ENCODE peak calls at places on chromosomes 16 and 17, in nine cellular contexts. L is DMS153; M is omental fat pad; R is fibroblast of the conjunctiva; V is left ventricle myocardium inferior; I is dorsolateral prefrontal cortex; B is heart left ventricle; T is lower lobe of right lung; N is stimulated activated CD8-positive, alpha-beta memory T cell treated with anti-CD3 and anti-CD28 coated beads, Interleukin-15, amount 100 ng/mL, for 48 hours. J is an unnamed sample.

GRCh38 chr17:6374271-6374691 is 60.6 kb downstream of the AIPL1 start:
- DNase-seq in L (peak; percentile 11), M (no peak), R (no peak), V (no peak), I (no peak), B (no peak), T (no peak), N (no peak), J (no peak)

GRCh38 chr17:82012482-82013295 is 10.0 kb downstream of the CENPX start:
- DNase-seq in L (peak; percentile 22), M (no peak), R (no peak), V (no peak), I (no peak), B (peak; percentile 68), T (peak; percentile 83), N (no peak), J (no peak)

GRCh38 chr16:57165923-57166322 is 19.9 kb downstream of the PSME3IP1 start:
- DNase-seq in L (peak; percentile 24), M (no peak), R (peak; percentile 71), V (no peak), I (no peak), B (no peak), T (no peak), N (no peak), J (no peak)

GRCh38 chr17:77995146-77995852 is 36.8 kb downstream of the TNRC6C start:
- DNase-seq in L (no peak), M (no peak), R (no peak), V (peak; percentile 72), I (no peak), B (peak; percentile 80), T (no peak), N (no peak), J (no peak)

GRCh38 chr16:8928467-8928957 is 35.2 kb downstream of the USP7 start:
- DNase-seq in L (no peak), M (no peak), R (peak; percentile 9), V (no peak), I (no peak), B (no peak), T (no peak), N (peak; percentile 52), J (no peak)

GRCh38 chr17:34586346-34586846 is 7.0 kb downstream of the TMEM132E start:
- DNase-seq in L (no peak), M (no peak), R (no peak), V (no peak), I (no peak), B (no peak), T (no peak), N (no peak), J (no peak)

GRCh38 chr17:57264776-57265175 is 8.5 kb downstream of the MSI2 start:
- DNase-seq in L (no peak), M (no peak), R (no peak), V (no peak), I (no peak), B (no peak), T (no peak), N (no peak), J (no peak)

GRCh38 chr17:49316889-49317288 is 45.2 kb downstream of the ZNF652 start:
- DNase-seq in L (no peak), M (no peak), R (no peak), V (no peak), I (no peak), B (no peak), T (no peak), N (no peak), J (no peak)

GRCh38 chr16:53100131-53100748 is 45.4 kb downstream of the CHD9 start:
- DNase-seq in L (no peak), M (no peak), R (no peak), V (no peak), I (no peak), B (no peak), T (no peak), N (no peak), J (no peak)

GRCh38 chr16:24845726-24846547 is at the start of gene SLC5A11:
- DNase-seq in L (no peak), M (no peak), R (no peak), V (no peak), I (peak; percentile 59), B (no peak), T (no peak), N (no peak), J (no peak)

GRCh38 chr17:43845772-43846171 is 1.2 kb upstream of the CD300LG start:
- DNase-seq in L (no peak), M (no peak), R (no peak), V (no peak), I (no peak), B (no peak), T (no peak), N (no peak), J (no peak)

GRCh38 chr17:42617956-42618431 is 8.5 kb downstream of the TUBG1 start:
- DNase-seq in L (no peak), M (no peak), R (no peak), V (no peak), I (no peak), B (no peak), T (no peak), N (no peak), J (no peak)

GRCh38 chr16:56603589-56603988 is 4.8 kb upstream of the MT2A start:
- DNase-seq in L (peak; percentile 32), M (no peak), R (no peak), V (peak; percentile 44), I (peak; percentile 58), B (peak; percentile 71), T (no peak), N (no peak), J (peak; percentile 24)

GRCh38 chr16:71648921-71649320 is 22.9 kb downstream of the MARVELD3 start:
- DNase-seq in L (no peak), M (no peak), R (no peak), V (no peak), I (no peak), B (no peak), T (no peak), N (no peak), J (no peak)

GRCh38 chr16:28538733-28539596 is at the start of gene NUPR1:
- DNase-seq in L (peak; percentile 65), M (peak; percentile 75), R (peak; percentile 99), V (peak; percentile 93), I (peak; percentile 45), B (peak; percentile 96), T (peak; percentile 89), N (no peak), J (no peak)

GRCh38 chr16:58127033-58127556 is 2.1 kb downstream of the CFAP20 start:
- DNase-seq in L (no peak), M (no peak), R (peak; percentile 75), V (no peak), I (no peak), B (no peak), T (no peak), N (no peak), J (no peak)

GRCh38 chr17:3603119-3603869 is 5.9 kb downstream of the TRPV1 start:
- DNase-seq in L (no peak), M (no peak), R (no peak), V (no peak), I (no peak), B (no peak), T (no peak), N (no peak), J (no peak)

GRCh38 chr16:82629441-82630027 is 2.8 kb downstream of the CDH13 start:
- DNase-seq in L (no peak), M (no peak), R (no peak), V (no peak), I (no peak), B (no peak), T (no peak), N (no peak), J (no peak)

GRCh38 chr17:58358408-58359172 is 6.6 kb upstream of the SUPT4H1 start:
- DNase-seq in L (no peak), M (no peak), R (no peak), V (no peak), I (no peak), B (no peak), T (no peak), N (no peak), J (no peak)

GRCh38 chr17:37752482-37752881 is 7.6 kb upstream of the HNF1B start:
- DNase-seq in L (no peak), M (no peak), R (no peak), V (no peak), I (no peak), B (no peak), T (no peak), N (no peak), J (no peak)

GRCh38 chr16:17602678-17603077 is 131.9 kb upstream of the XYLT1 start:
- DNase-seq in L (no peak), M (no peak), R (no peak), V (no peak), I (no peak), B (no peak), T (no peak), N (no peak), J (no peak)

GRCh38 chr17:50657054-50657453 is 22.4 kb downstream of the ABCC3 start:
- DNase-seq in L (no peak), M (no peak), R (no peak), V (no peak), I (no peak), B (no peak), T (no peak), N (no peak), J (no peak)

GRCh38 chr16:27374794-27375499 is 27.0 kb upstream of the IL21R start:
- DNase-seq in L (peak; percentile 5), M (no peak), R (peak; percentile 53), V (peak; percentile 41), I (peak; percentile 33), B (peak; percentile 56), T (peak; percentile 68), N (no peak), J (peak; percentile 44)

GRCh38 chr17:81112461-81112860 is 52.8 kb upstream of the PVALEF start:
- DNase-seq in L (no peak), M (no peak), R (no peak), V (no peak), I (no peak), B (no peak), T (no peak), N (no peak), J (no peak)

GRCh38 chr16:85428899-85429775 is 184.0 kb upstream of the GSE1 start:
- DNase-seq in L (no peak), M (no peak), R (no peak), V (peak; percentile 11), I (peak; percentile 25), B (no peak), T (peak; percentile 41), N (no peak), J (no peak)

GRCh38 chr16:88497561-88498420 is 44.7 kb downstream of the ZFPM1 start:
- DNase-seq in L (no peak), M (no peak), R (no peak), V (no peak), I (no peak), B (no peak), T (no peak), N (no peak), J (no peak)

GRCh38 chr16:66849543-66849942 is 5.3 kb downstream of the CA7 start:
- DNase-seq in L (no peak), M (no peak), R (no peak), V (no peak), I (no peak), B (no peak), T (no peak), N (no peak), J (no peak)

GRCh38 chr17:52383493-52384100 is 225.1 kb upstream of the CA10 start:
- DNase-seq in L (peak; percentile 85), M (no peak), R (peak; percentile 28), V (no peak), I (peak; percentile 60), B (peak; percentile 26), T (no peak), N (no peak), J (peak; percentile 67)

GRCh38 chr16:70737377-70738082 is 51.7 kb upstream of the MTSS2 start:
- DNase-seq in L (no peak), M (no peak), R (peak; percentile 92), V (peak; percentile 83), I (no peak), B (peak; percentile 86), T (peak; percentile 73), N (peak; percentile 83), J (no peak)

J was measured in NCI-H1092.